ENCODE peak calls at places on chromosome 14, in nine cellular contexts. Y, T, V, U, H, J, S, F and C are unnamed samples.

GRCh38 chr14:46571970-46572369 is 79.6 kb downstream of the RPL10L start:
- DNase-seq in U (no peak), J (no peak), S (no peak), Y (no peak), V (peak; percentile 82), T (no peak), F (no peak), H (peak; percentile 69), C (no peak)

GRCh38 chr14:33958616-33959226 is 7.8 kb upstream of the EGLN3 start:
- DNase-seq in V (no peak), F (no peak), H (no peak), T (no peak), U (no peak), Y (no peak), S (no peak), J (no peak), C (no peak)

GRCh38 chr14:30564868-30565248 is 5.9 kb downstream of the G2E3 start:
- DNase-seq in S (no peak), H (peak; percentile 27), Y (no peak), J (no peak), F (no peak), U (no peak), V (no peak), T (no peak), C (no peak)

GRCh38 chr14:32693114-32693513 is 245.6 kb upstream of the NPAS3 start:
- DNase-seq in T (no peak), J (no peak), Y (no peak), F (no peak), U (no peak), V (no peak), S (no peak), H (peak; percentile 52), C (no peak)

GRCh38 chr14:68076451-68076850 is 256.9 kb downstream of the RAD51B start:
- DNase-seq in J (no peak), U (no peak), F (no peak), V (peak; percentile 73), H (no peak), T (no peak), S (no peak), Y (no peak), C (no peak)

GRCh38 chr14:53772936-53773335 is 183.7 kb downstream of the BMP4 start:
- DNase-seq in V (no peak), U (no peak), Y (no peak), F (no peak), T (no peak), J (no peak), S (no peak), H (no peak), C (no peak)

GRCh38 chr14:32826404-32827082 is 112.1 kb upstream of the NPAS3 start:
- DNase-seq in F (no peak), T (no peak), J (peak; percentile 24), U (no peak), H (peak; percentile 44), S (no peak), Y (no peak), V (no peak), C (no peak)

GRCh38 chr14:77485256-77485655 is 13.4 kb downstream of the ISM2 start:
- DNase-seq in H (no peak), F (no peak), Y (no peak), U (no peak), S (no peak), J (no peak), V (no peak), T (no peak), C (no peak)

GRCh38 chr14:60095781-60096450 is 4.2 kb downstream of the PCNX4 start:
- DNase-seq in J (no peak), Y (no peak), H (peak; percentile 49), U (no peak), T (no peak), V (peak; percentile 83), S (no peak), F (no peak), C (no peak)

GRCh38 chr14:52076334-52076733 is 7.5 kb upstream of the NID2 start:
- DNase-seq in F (no peak), H (peak; percentile 48), T (no peak), U (peak; percentile 71), V (no peak), J (no peak), Y (peak; percentile 56), S (no peak), C (no peak)

GRCh38 chr14:52150162-52150561 is 81.3 kb upstream of the NID2 start:
- DNase-seq in H (no peak), J (no peak), V (no peak), Y (no peak), T (no peak), S (no peak), U (no peak), F (no peak), C (no peak)

GRCh38 chr14:76776306-76777251 is 15.3 kb downstream of the VASH1 start:
- DNase-seq in S (no peak), V (no peak), U (peak; percentile 14), H (no peak), Y (no peak), J (no peak), F (no peak), T (peak; percentile 60), C (no peak)

GRCh38 chr14:20836668-20837338 is 34.2 kb upstream of the RNASE1 start:
- DNase-seq in T (no peak), J (peak; percentile 57), F (no peak), S (no peak), U (no peak), H (peak; percentile 70), V (peak; percentile 27), Y (no peak), C (no peak)

GRCh38 chr14:30679032-30679431 is 56.9 kb downstream of the SCFD1 start:
- DNase-seq in U (no peak), J (no peak), H (no peak), S (no peak), Y (no peak), T (no peak), V (no peak), F (no peak), C (no peak)

GRCh38 chr14:30332374-30332773 is 226.6 kb upstream of the G2E3 start:
- DNase-seq in F (no peak), S (no peak), T (no peak), H (no peak), J (no peak), V (no peak), Y (no peak), U (no peak), C (no peak)

GRCh38 chr14:105045710-105046326 is 19.4 kb downstream of the GPR132 start:
- DNase-seq in S (peak; percentile 94), U (peak; percentile 71), Y (peak; percentile 52), F (peak; percentile 88), H (peak; percentile 87), J (peak; percentile 92), T (peak; percentile 98), V (peak; percentile 78), C (peak; percentile 97)

GRCh38 chr14:38762436-38762835 is 340.6 kb downstream of the SEC23A start:
- DNase-seq in F (no peak), H (no peak), U (no peak), S (no peak), V (no peak), Y (no peak), J (no peak), T (no peak), C (no peak)

GRCh38 chr14:50832935-50833607 is 2.1 kb upstream of the NIN start:
- DNase-seq in J (no peak), F (no peak), H (no peak), T (no peak), S (no peak), V (no peak), Y (no peak), U (no peak), C (no peak)

GRCh38 chr14:32939254-32940065 is 781 bp downstream of the NPAS3 start:
- DNase-seq in U (peak; percentile 79), J (peak; percentile 87), Y (no peak), S (no peak), H (peak; percentile 83), V (peak; percentile 39), T (peak; percentile 96), F (peak; percentile 80), C (peak; percentile 89)

GRCh38 chr14:95683793-95684192 is 2.4 kb upstream of the TCL1B start:
- DNase-seq in Y (no peak), J (no peak), U (no peak), H (no peak), F (no peak), V (peak; percentile 2), S (no peak), T (peak; percentile 81), C (no peak)
- TF ChIP-seq CTCF in Y (no peak), J (peak; percentile 29), U (no peak), H (peak; percentile 18), F (no peak), V (no peak), S (peak; percentile 70), T (no peak), C (peak; percentile 18)

DNA sequence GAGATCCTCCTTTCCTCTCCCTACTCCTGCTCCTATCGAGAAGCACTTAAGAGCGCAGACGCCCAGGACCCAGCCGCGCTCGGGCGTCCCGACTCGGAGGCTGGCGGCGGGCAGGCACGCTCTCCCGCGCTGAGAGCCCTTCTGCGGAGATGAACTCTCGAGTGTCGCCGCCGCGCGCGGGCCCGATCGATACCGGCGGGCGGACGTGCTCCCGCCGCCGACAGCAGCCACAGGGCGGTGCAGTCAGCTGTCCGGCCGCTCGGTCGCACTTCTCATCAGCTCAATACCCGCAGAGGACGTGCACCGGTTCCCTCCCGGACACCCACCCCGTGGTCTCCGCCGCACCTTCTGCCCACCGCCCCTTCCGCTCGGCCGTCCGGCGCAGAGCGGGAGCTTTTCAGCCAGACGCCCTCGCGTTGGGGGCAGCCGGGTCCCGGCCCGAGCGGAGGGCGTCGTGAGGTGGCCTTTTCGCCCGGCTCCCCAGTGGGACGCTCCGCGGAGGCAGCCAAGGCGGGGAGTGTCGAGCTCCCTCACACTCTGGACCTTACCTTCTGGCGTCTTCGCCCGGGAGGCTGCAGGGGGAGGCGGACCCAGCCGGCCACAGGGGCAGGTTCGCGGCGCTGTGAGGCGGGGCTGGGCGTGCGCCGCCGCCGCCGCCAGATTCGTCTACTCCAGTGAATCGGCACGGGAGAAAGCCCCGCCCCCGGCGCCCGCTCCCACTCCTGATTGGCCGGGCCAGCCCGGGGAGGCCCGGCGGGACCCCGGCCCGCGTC is 421 bp upstream of the INSM2 start:
- DNase-seq in F (no peak), S (no peak), U (no peak), J (peak; percentile 86), H (peak; percentile 63), Y (no peak), V (peak; percentile 76), T (no peak), C (peak; percentile 88)
- TF ChIP-seq CTCF in F (no peak), S (no peak), U (no peak), J (no peak), H (peak; percentile 3), Y (no peak), V (no peak), T (no peak), C (no peak)

GRCh38 chr14:92880851-92881250 is 42.1 kb upstream of the CHGA start:
- DNase-seq in J (peak; percentile 44), S (no peak), T (no peak), F (no peak), U (no peak), V (peak; percentile 83), Y (no peak), H (peak; percentile 65), C (no peak)
- TF ChIP-seq CTCF in J (peak; percentile 42), S (no peak), T (no peak), F (no peak), U (peak; percentile 20), V (peak; percentile 68), Y (no peak), H (peak; percentile 52), C (peak; percentile 44)

DNA sequence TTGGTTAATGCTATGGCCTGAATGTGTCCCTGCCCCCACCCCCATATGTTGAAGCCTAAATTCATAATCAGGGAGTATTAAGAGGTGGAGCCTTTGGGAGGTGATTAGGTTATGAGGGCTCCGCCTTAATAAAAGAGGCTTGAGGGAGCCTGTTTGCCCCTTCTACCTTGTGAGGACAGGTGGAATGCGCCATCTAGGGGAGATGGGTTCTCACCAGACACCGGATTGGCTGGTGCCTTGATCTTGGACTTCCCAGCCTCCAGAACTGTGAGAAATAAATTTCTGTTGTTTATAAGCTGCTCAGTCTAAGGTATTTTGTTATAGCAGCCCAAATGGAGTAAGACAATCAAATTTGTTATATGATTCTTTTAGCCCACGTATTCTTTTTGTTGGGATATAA is 148.3 kb downstream of the PTCSC3 start:
- DNase-seq in V (no peak), Y (no peak), H (no peak), U (no peak), J (no peak), F (no peak), S (no peak), T (no peak), C (no peak)
- TF ChIP-seq CTCF in V (no peak), Y (no peak), H (no peak), U (no peak), J (no peak), F (no peak), S (no peak), T (no peak), C (peak; percentile 10)